ENCODE peak calls at places on chromosomes 11 and 22, in six cellular contexts. One of them, this sample, is unnamed.

GRCh38 chr22:46466255-46466676 is 71.2 kb downstream of the CELSR1 start:
- DNase-seq in HCT116: no peak
- DNase-seq in GM12878: no peak
- DNase-seq in endothelial cell of umbilical vein: no peak
- DNase-seq in K562: no peak
- DNase-seq in GM23338: no peak
- DNase-seq in this sample: no peak

GRCh38 chr11:64078294-64078693 is 42.6 kb downstream of the FLRT1 start:
- DNase-seq in HCT116: no peak
- DNase-seq in GM12878: no peak
- DNase-seq in endothelial cell of umbilical vein: no peak
- DNase-seq in K562: no peak
- DNase-seq in GM23338: no peak
- DNase-seq in this sample: no peak

GRCh38 chr22:37454857-37455686 is 27.8 kb upstream of the ELFN2 start:
- DNase-seq in HCT116: peak
- DNase-seq in GM12878: no peak
- DNase-seq in endothelial cell of umbilical vein: peak
- DNase-seq in K562: peak
- DNase-seq in GM23338: no peak
- DNase-seq in this sample: no peak

GRCh38 chr11:70364198-70364597 is 34.1 kb upstream of the CTTN start:
- DNase-seq in HCT116: no peak
- DNase-seq in GM12878: no peak
- DNase-seq in endothelial cell of umbilical vein: no peak
- DNase-seq in K562: no peak
- DNase-seq in GM23338: no peak
- DNase-seq in this sample: no peak

GRCh38 chr11:92340839-92341238 is 116.2 kb downstream of the FAT3 start:
- DNase-seq in HCT116: no peak
- DNase-seq in GM12878: no peak
- DNase-seq in endothelial cell of umbilical vein: no peak
- DNase-seq in K562: peak
- DNase-seq in GM23338: peak
- DNase-seq in this sample: no peak

GRCh38 chr11:62879554-62879953 is 1.1 kb upstream of the SLC3A2 start:
- DNase-seq in HCT116: no peak
- DNase-seq in GM12878: no peak
- DNase-seq in endothelial cell of umbilical vein: peak
- DNase-seq in K562: no peak
- DNase-seq in GM23338: peak
- DNase-seq in this sample: no peak

GRCh38 chr11:66361502-66361941 is 10.0 kb downstream of the SLC29A2 start:
- DNase-seq in HCT116: no peak
- DNase-seq in GM12878: no peak
- DNase-seq in endothelial cell of umbilical vein: no peak
- DNase-seq in K562: peak
- DNase-seq in GM23338: no peak
- DNase-seq in this sample: no peak

GRCh38 chr22:27801197-27801615 is 350 bp downstream of the MN1 start:
- DNase-seq in HCT116: no peak
- DNase-seq in GM12878: no peak
- DNase-seq in endothelial cell of umbilical vein: peak
- DNase-seq in K562: no peak
- DNase-seq in GM23338: peak
- DNase-seq in this sample: no peak

GRCh38 chr11:86570020-86570419 is 102.4 kb downstream of the ME3 start:
- DNase-seq in HCT116: no peak
- DNase-seq in GM12878: no peak
- DNase-seq in endothelial cell of umbilical vein: peak
- DNase-seq in K562: no peak
- DNase-seq in GM23338: no peak
- DNase-seq in this sample: no peak

GRCh38 chr11:46161201-46161600 is 39.9 kb upstream of the PHF21A start:
- DNase-seq in HCT116: no peak
- DNase-seq in GM12878: no peak
- DNase-seq in endothelial cell of umbilical vein: no peak
- DNase-seq in K562: no peak
- DNase-seq in GM23338: no peak
- DNase-seq in this sample: no peak

GRCh38 chr11:40274017-40274416 is 1185.4 kb downstream of the LRRC4C start:
- DNase-seq in HCT116: no peak
- DNase-seq in GM12878: no peak
- DNase-seq in endothelial cell of umbilical vein: peak
- DNase-seq in K562: no peak
- DNase-seq in GM23338: no peak
- DNase-seq in this sample: no peak

GRCh38 chr22:45154383-45154782 is 9.3 kb upstream of the NUP50 start:
- DNase-seq in HCT116: no peak
- DNase-seq in GM12878: no peak
- DNase-seq in endothelial cell of umbilical vein: peak
- DNase-seq in K562: no peak
- DNase-seq in GM23338: no peak
- DNase-seq in this sample: no peak

GRCh38 chr11:134037093-134037908 is 31.6 kb upstream of the JAM3 start:
- DNase-seq in HCT116: no peak
- DNase-seq in GM12878: peak
- DNase-seq in endothelial cell of umbilical vein: peak
- DNase-seq in K562: peak
- DNase-seq in GM23338: peak
- DNase-seq in this sample: no peak

GRCh38 chr11:57480409-57481137 is 20.2 kb downstream of the RTN4RL2 start:
- DNase-seq in HCT116: no peak
- DNase-seq in GM12878: no peak
- DNase-seq in endothelial cell of umbilical vein: peak
- DNase-seq in K562: peak
- DNase-seq in GM23338: peak
- DNase-seq in this sample: no peak

GRCh38 chr11:68763926-68764657 is 12.8 kb upstream of the TESMIN start:
- DNase-seq in HCT116: no peak
- DNase-seq in GM12878: no peak
- DNase-seq in endothelial cell of umbilical vein: no peak
- DNase-seq in K562: no peak
- DNase-seq in GM23338: no peak
- DNase-seq in this sample: no peak

GRCh38 chr22:45878901-45879551 is 97.9 kb downstream of the WNT7B start:
- DNase-seq in HCT116: no peak
- DNase-seq in GM12878: no peak
- DNase-seq in endothelial cell of umbilical vein: no peak
- DNase-seq in K562: no peak
- DNase-seq in GM23338: no peak
- DNase-seq in this sample: no peak

GRCh38 chr11:83063073-83063754 is 8.5 kb downstream of the RAB30 start:
- DNase-seq in HCT116: no peak
- DNase-seq in GM12878: peak
- DNase-seq in endothelial cell of umbilical vein: no peak
- DNase-seq in K562: no peak
- DNase-seq in GM23338: peak
- DNase-seq in this sample: peak
- TF ChIP-seq POLR2AphosphoS5 in HCT116: no peak
- TF ChIP-seq POLR2AphosphoS5 in GM12878: no peak
- TF ChIP-seq POLR2AphosphoS5 in endothelial cell of umbilical vein: no peak
- TF ChIP-seq POLR2AphosphoS5 in K562: no peak
- TF ChIP-seq POLR2AphosphoS5 in GM23338: no peak
- TF ChIP-seq POLR2AphosphoS5 in this sample: no peak

DNA sequence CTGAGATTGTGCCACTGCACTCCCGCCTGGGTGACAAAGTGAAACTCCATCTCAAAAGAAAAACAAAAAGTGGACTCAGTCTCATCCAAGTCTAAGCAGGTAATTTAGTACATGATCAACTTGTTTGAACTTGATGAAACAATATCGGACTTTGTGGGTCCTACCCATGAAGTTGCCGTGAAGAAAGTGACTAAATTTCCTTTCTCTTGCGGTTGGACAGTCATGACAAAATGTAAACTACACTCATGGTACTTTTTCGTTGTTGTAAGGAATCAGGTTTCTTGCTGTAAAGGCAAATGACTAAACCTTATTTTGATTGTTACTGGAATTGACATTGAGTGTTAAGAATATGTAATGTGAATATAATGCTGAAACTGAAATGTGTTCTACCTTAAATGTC is 164.5 kb upstream of the PLET1 start:
- DNase-seq in HCT116: no peak
- DNase-seq in GM12878: no peak
- DNase-seq in endothelial cell of umbilical vein: no peak
- DNase-seq in K562: no peak
- DNase-seq in GM23338: no peak
- DNase-seq in this sample: no peak
- H3K27ac ChIP-seq in HCT116: no peak
- H3K27ac ChIP-seq in GM12878: no peak
- H3K27ac ChIP-seq in endothelial cell of umbilical vein: no peak
- H3K27ac ChIP-seq in K562: no peak
- H3K27ac ChIP-seq in GM23338: no peak
- H3K27ac ChIP-seq in this sample: no peak

GRCh38 chr11:31827458-31828206 is 16.5 kb upstream of the PAX6 start:
- DNase-seq in HCT116: no peak
- DNase-seq in GM12878: no peak
- DNase-seq in endothelial cell of umbilical vein: no peak
- DNase-seq in K562: no peak
- DNase-seq in GM23338: peak
- DNase-seq in this sample: no peak

GRCh38 chr11:31828217-31828616 is 17.1 kb upstream of the PAX6 start:
- DNase-seq in HCT116: no peak
- DNase-seq in GM12878: no peak
- DNase-seq in endothelial cell of umbilical vein: no peak
- DNase-seq in K562: no peak
- DNase-seq in GM23338: no peak
- DNase-seq in this sample: no peak

GRCh38 chr11:31824791-31825452 is 13.8 kb upstream of the PAX6 start:
- DNase-seq in HCT116: no peak
- DNase-seq in GM12878: no peak
- DNase-seq in endothelial cell of umbilical vein: no peak
- DNase-seq in K562: no peak
- DNase-seq in GM23338: peak
- DNase-seq in this sample: no peak

GRCh38 chr11:31825453-31826391 is 14.6 kb upstream of the PAX6 start:
- DNase-seq in HCT116: no peak
- DNase-seq in GM12878: no peak
- DNase-seq in endothelial cell of umbilical vein: no peak
- DNase-seq in K562: no peak
- DNase-seq in GM23338: peak
- DNase-seq in this sample: no peak

GRCh38 chr11:31826530-31827438 is 15.7 kb upstream of the PAX6 start:
- DNase-seq in HCT116: no peak
- DNase-seq in GM12878: no peak
- DNase-seq in endothelial cell of umbilical vein: no peak
- DNase-seq in K562: no peak
- DNase-seq in GM23338: peak
- DNase-seq in this sample: no peak
- TF ChIP-seq EZH2 in HCT116: no peak
- TF ChIP-seq EZH2 in GM12878: peak
- TF ChIP-seq EZH2 in endothelial cell of umbilical vein: peak
- TF ChIP-seq EZH2 in K562: no peak
- TF ChIP-seq EZH2 in GM23338: peak
- TF ChIP-seq EZH2 in this sample: no peak

GRCh38 chr22:31288496-31289235 is 3.6 kb downstream of the PIK3IP1 start:
- DNase-seq in HCT116: no peak
- DNase-seq in GM12878: no peak
- DNase-seq in endothelial cell of umbilical vein: no peak
- DNase-seq in K562: no peak
- DNase-seq in GM23338: no peak
- DNase-seq in this sample: no peak

GRCh38 chr22:31291403-31291715 is 929 bp downstream of the PIK3IP1 start:
- DNase-seq in HCT116: no peak
- DNase-seq in GM12878: no peak
- DNase-seq in endothelial cell of umbilical vein: no peak
- DNase-seq in K562: no peak
- DNase-seq in GM23338: no peak
- DNase-seq in this sample: no peak

GRCh38 chr22:31289335-31289734 is 3.0 kb downstream of the PIK3IP1 start:
- DNase-seq in HCT116: no peak
- DNase-seq in GM12878: no peak
- DNase-seq in endothelial cell of umbilical vein: no peak
- DNase-seq in K562: no peak
- DNase-seq in GM23338: no peak
- DNase-seq in this sample: no peak

GRCh38 chr22:31291716-31292644 is at the start of gene PIK3IP1:
- DNase-seq in HCT116: peak
- DNase-seq in GM12878: peak
- DNase-seq in endothelial cell of umbilical vein: peak
- DNase-seq in K562: peak
- DNase-seq in GM23338: peak
- DNase-seq in this sample: peak

GRCh38 chr22:31290494-31291402 is 1.5 kb downstream of the PIK3IP1 start:
- DNase-seq in HCT116: peak
- DNase-seq in GM12878: peak
- DNase-seq in endothelial cell of umbilical vein: peak
- DNase-seq in K562: peak
- DNase-seq in GM23338: peak
- DNase-seq in this sample: no peak
- TF ChIP-seq POLR2AphosphoS5 in HCT116: peak
- TF ChIP-seq POLR2AphosphoS5 in GM12878: no peak
- TF ChIP-seq POLR2AphosphoS5 in endothelial cell of umbilical vein: peak
- TF ChIP-seq POLR2AphosphoS5 in K562: peak
- TF ChIP-seq POLR2AphosphoS5 in GM23338: no peak
- TF ChIP-seq POLR2AphosphoS5 in this sample: peak

GRCh38 chr11:3146612-3147256 is 18.4 kb downstream of the OSBPL5 start:
- DNase-seq in HCT116: no peak
- DNase-seq in GM12878: no peak
- DNase-seq in endothelial cell of umbilical vein: no peak
- DNase-seq in K562: no peak
- DNase-seq in GM23338: no peak
- DNase-seq in this sample: no peak
- H3K27ac ChIP-seq in HCT116: no peak
- H3K27ac ChIP-seq in GM12878: no peak
- H3K27ac ChIP-seq in endothelial cell of umbilical vein: no peak
- H3K27ac ChIP-seq in K562: no peak
- H3K27ac ChIP-seq in GM23338: no peak
- H3K27ac ChIP-seq in this sample: no peak

DNA sequence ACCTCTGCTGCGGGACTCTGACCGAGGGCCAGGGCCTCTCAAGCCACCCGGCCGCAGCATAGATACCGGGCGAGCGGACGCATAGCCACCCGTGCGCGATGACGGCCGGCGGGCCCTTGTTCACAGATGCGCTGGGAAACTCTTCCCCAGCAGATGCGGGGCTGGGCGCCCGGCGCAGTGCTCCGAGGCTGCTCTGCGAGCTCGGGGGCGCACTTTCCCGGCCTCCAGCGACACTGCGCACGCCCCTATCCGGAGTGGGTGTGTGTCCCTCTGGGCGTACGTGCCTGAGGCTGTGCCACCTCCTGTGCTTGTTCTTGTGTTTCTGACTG is 104.7 kb upstream of the E2F8 start:
- DNase-seq in HCT116: no peak
- DNase-seq in GM12878: no peak
- DNase-seq in endothelial cell of umbilical vein: no peak
- DNase-seq in K562: no peak
- DNase-seq in GM23338: peak
- DNase-seq in this sample: no peak
- TF ChIP-seq EZH2 in HCT116: no peak
- TF ChIP-seq EZH2 in GM12878: no peak
- TF ChIP-seq EZH2 in endothelial cell of umbilical vein: no peak
- TF ChIP-seq EZH2 in K562: no peak
- TF ChIP-seq EZH2 in GM23338: no peak
- TF ChIP-seq EZH2 in this sample: no peak

This sample was measured in SK-N-MC.